ENCODE peak calls at places on chromosomes 3 and 15, in six cellular contexts. T is colonic mucosa, O is neuronal stem cell, C is Karpas-422, G is fibroblast of lung, R is IMR-90. M is an unnamed sample.

GRCh38 chr3:10762611-10763247 is 53.3 kb upstream of the SLC6A11 start:
- DNase-seq in T (no peak), O (no peak), C (no peak), G (no peak), R (no peak), M (no peak)

GRCh38 chr3:67109651-67110204 is 111.6 kb downstream of the KBTBD8 start:
- DNase-seq in T (no peak), O (peak), C (peak), G (peak), R (peak), M (no peak)

GRCh38 chr15:69342460-69343076 is 43.9 kb downstream of the PAQR5 start:
- DNase-seq in T (no peak), O (no peak), C (no peak), G (no peak), R (no peak), M (no peak)

GRCh38 chr15:48897144-48897814 is 19.3 kb downstream of the EID1 start:
- DNase-seq in T (no peak), O (no peak), C (no peak), G (peak), R (peak), M (no peak)

GRCh38 chr3:38117163-38117716 is 19.7 kb downstream of the ACAA1 start:
- DNase-seq in T (no peak), O (no peak), C (no peak), G (no peak), R (no peak), M (no peak)

GRCh38 chr15:45457641-45458539 is 64.7 kb downstream of the SLC30A4 start:
- DNase-seq in T (peak), O (peak), C (peak), G (peak), R (peak), M (peak)

GRCh38 chr3:171772427-171773056 is 37.7 kb downstream of the PLD1 start:
- DNase-seq in T (peak), O (peak), C (peak), G (peak), R (peak), M (peak)

GRCh38 chr3:99256788-99257187 is 355.3 kb upstream of the DCBLD2 start:
- DNase-seq in T (no peak), O (no peak), C (no peak), G (no peak), R (no peak), M (no peak)

GRCh38 chr3:134486577-134487041 is 752 bp downstream of the CEP63 start:
- DNase-seq in T (no peak), O (peak), C (peak), G (peak), R (peak), M (no peak)

GRCh38 chr3:61562810-61563613 is 1.6 kb downstream of the PTPRG start:
- DNase-seq in T (peak), O (no peak), C (no peak), G (peak), R (peak), M (no peak)

GRCh38 chr3:81549388-81549787 is 212.1 kb downstream of the GBE1 start:
- DNase-seq in T (no peak), O (no peak), C (no peak), G (no peak), R (no peak), M (no peak)

GRCh38 chr3:14042680-14043079 is 82.0 kb downstream of the CHCHD4 start:
- DNase-seq in T (no peak), O (no peak), C (no peak), G (peak), R (peak), M (no peak)

GRCh38 chr3:165056510-165056909 is 21.8 kb downstream of the SI start:
- DNase-seq in T (no peak), O (no peak), C (no peak), G (no peak), R (no peak), M (peak)
- H3K9ac ChIP-seq in T (no peak), O (no peak), C (no peak), G (no peak), R (no peak), M (no peak)

GRCh38 chr15:84956199-84956598 is 25.5 kb upstream of the PDE8A start:
- DNase-seq in T (no peak), O (no peak), C (no peak), G (no peak), R (no peak), M (no peak)

GRCh38 chr15:84953136-84953535 is 28.5 kb upstream of the PDE8A start:
- DNase-seq in T (no peak), O (no peak), C (no peak), G (peak), R (peak), M (no peak)

GRCh38 chr15:84950570-84951111 is 31.0 kb upstream of the PDE8A start:
- DNase-seq in T (no peak), O (no peak), C (no peak), G (no peak), R (no peak), M (no peak)

GRCh38 chr15:84953726-84954125 is 27.9 kb upstream of the PDE8A start:
- DNase-seq in T (no peak), O (no peak), C (no peak), G (no peak), R (no peak), M (no peak)

GRCh38 chr15:84955089-84955848 is 26.4 kb upstream of the PDE8A start:
- DNase-seq in T (peak), O (peak), C (peak), G (peak), R (peak), M (peak)
- H3K9ac ChIP-seq in T (peak), O (no peak), C (no peak), G (no peak), R (no peak), M (no peak)

DNA sequence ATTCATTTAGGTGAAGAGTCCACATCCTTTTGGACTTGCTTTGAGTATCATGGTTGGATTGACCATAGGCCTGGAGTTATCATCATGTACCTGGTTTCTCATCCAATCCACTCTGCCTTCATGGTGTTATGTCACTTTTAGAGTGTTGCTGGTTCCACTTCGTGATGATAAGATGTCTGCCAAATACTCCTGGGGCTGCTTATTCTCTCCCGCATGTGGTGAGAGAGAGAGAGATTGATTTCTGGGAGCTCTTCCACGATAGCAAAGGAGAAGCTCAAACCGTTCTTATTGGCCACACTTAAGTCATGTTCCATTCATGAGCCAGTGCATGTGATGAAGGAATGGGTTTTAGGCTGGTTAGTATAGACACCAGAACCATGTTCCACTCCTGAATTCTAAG is 47.6 kb downstream of the MITF start:
- DNase-seq in T (no peak), O (no peak), C (no peak), G (peak), R (no peak), M (no peak)
- H3K9ac ChIP-seq in T (no peak), O (no peak), C (no peak), G (no peak), R (peak), M (no peak)

GRCh38 chr15:99707481-99708270 is 25.6 kb downstream of the LYSMD4 start:
- DNase-seq in T (no peak), O (no peak), C (no peak), G (peak), R (peak), M (no peak)
- H3K9ac ChIP-seq in T (no peak), O (no peak), C (no peak), G (no peak), R (no peak), M (no peak)

GRCh38 chr3:56981445-56982230 is 78.8 kb upstream of the SPATA12 start:
- DNase-seq in T (no peak), O (no peak), C (no peak), G (no peak), R (no peak), M (no peak)
- H3K9ac ChIP-seq in T (no peak), O (no peak), C (no peak), G (no peak), R (no peak), M (no peak)

GRCh38 chr15:41513282-41514227 is at the start of gene LTK:
- DNase-seq in T (peak), O (peak), C (peak), G (no peak), R (no peak), M (peak)
- H3K9ac ChIP-seq in T (peak), O (peak), C (peak), G (no peak), R (no peak), M (no peak)

GRCh38 chr3:168250415-168250861 is 154.7 kb upstream of the GOLIM4 start:
- DNase-seq in T (no peak), O (peak), C (no peak), G (peak), R (peak), M (no peak)

GRCh38 chr3:168248383-168249047 is 152.8 kb upstream of the GOLIM4 start:
- DNase-seq in T (no peak), O (peak), C (no peak), G (peak), R (peak), M (peak)

GRCh38 chr3:168251371-168251770 is 155.6 kb upstream of the GOLIM4 start:
- DNase-seq in T (no peak), O (no peak), C (no peak), G (no peak), R (no peak), M (no peak)

GRCh38 chr3:168249539-168250414 is 154.1 kb upstream of the GOLIM4 start:
- DNase-seq in T (peak), O (peak), C (no peak), G (peak), R (peak), M (peak)

GRCh38 chr3:168249048-168249538 is 153.4 kb upstream of the GOLIM4 start:
- DNase-seq in T (no peak), O (no peak), C (no peak), G (peak), R (peak), M (no peak)
- H3K9ac ChIP-seq in T (no peak), O (peak), C (no peak), G (peak), R (peak), M (peak)

M was measured in H9.